ENCODE peak calls at places on chromosomes 11 and 22, in seven cellular contexts. Y is tibial artery; C is CD8-positive, alpha-beta T cell; M is IMR-90; V is lung; Z is A549; A is cardiac muscle cell. H is an unnamed sample.

GRCh38 chr11:111930472-111930871 is 6.7 kb upstream of the DIXDC1 start:
- DNase-seq in Y (no peak), C (no peak), M (no peak), V (no peak), Z (no peak), A (no peak), H (no peak)

GRCh38 chr22:22106855-22107254 is 124.3 kb upstream of the TOP3B start:
- DNase-seq in Y (no peak), C (no peak), M (no peak), V (no peak), Z (no peak), A (no peak), H (no peak)

GRCh38 chr11:111514216-111515031 is at the start of gene HOATZ:
- DNase-seq in Y (no peak), C (peak), M (no peak), V (no peak), Z (no peak), A (peak), H (no peak)

GRCh38 chr11:132866783-132867545 is 665.3 kb downstream of the OPCML start:
- DNase-seq in Y (no peak), C (no peak), M (peak), V (no peak), Z (no peak), A (no peak), H (no peak)

GRCh38 chr11:926341-926916 is 759 bp downstream of the AP2A2 start:
- DNase-seq in Y (peak), C (no peak), M (peak), V (peak), Z (peak), A (peak), H (no peak)

GRCh38 chr11:64250875-64251721 is at the start of gene PLCB3:
- DNase-seq in Y (no peak), C (peak), M (no peak), V (peak), Z (no peak), A (peak), H (peak)

GRCh38 chr11:72330131-72330727 is 86.3 kb upstream of the PHOX2A start:
- DNase-seq in Y (no peak), C (no peak), M (no peak), V (no peak), Z (no peak), A (no peak), H (no peak)

GRCh38 chr11:26905368-26905767 is 88.5 kb upstream of the FIBIN start:
- DNase-seq in Y (no peak), C (no peak), M (peak), V (no peak), Z (no peak), A (peak), H (no peak)

GRCh38 chr22:46612904-46613605 is 7.1 kb upstream of the GRAMD4 start:
- DNase-seq in Y (no peak), C (peak), M (no peak), V (no peak), Z (no peak), A (no peak), H (no peak)

GRCh38 chr11:86800076-86800955 is at the start of gene PRSS23:
- DNase-seq in Y (peak), C (no peak), M (peak), V (peak), Z (peak), A (peak), H (peak)

GRCh38 chr11:11966826-11967668 is 41.4 kb downstream of the DKK3 start:
- DNase-seq in Y (peak), C (peak), M (peak), V (peak), Z (peak), A (peak), H (peak)

GRCh38 chr11:69280994-69281393 is 13.0 kb upstream of the MYEOV start:
- DNase-seq in Y (peak), C (no peak), M (peak), V (peak), Z (peak), A (peak), H (peak)

GRCh38 chr22:20218981-20219380 is 49.1 kb downstream of the RTN4R start:
- DNase-seq in Y (no peak), C (no peak), M (no peak), V (no peak), Z (no peak), A (no peak), H (no peak)

GRCh38 chr11:103582351-103582909 is 454.0 kb upstream of the DDI1 start:
- DNase-seq in Y (no peak), C (no peak), M (peak), V (no peak), Z (no peak), A (no peak), H (no peak)

GRCh38 chr22:49820984-49821383 is 6.7 kb downstream of the BRD1 start:
- DNase-seq in Y (no peak), C (no peak), M (no peak), V (no peak), Z (no peak), A (no peak), H (no peak)

GRCh38 chr11:71183878-71184277 is 68.5 kb downstream of the SHANK2 start:
- DNase-seq in Y (peak), C (no peak), M (no peak), V (no peak), Z (no peak), A (no peak), H (no peak)

GRCh38 chr22:37824674-37825641 is 1.8 kb downstream of the GALR3 start:
- DNase-seq in Y (no peak), C (no peak), M (no peak), V (no peak), Z (no peak), A (peak), H (no peak)

GRCh38 chr22:44385781-44386180 is 73.0 kb upstream of the SHISAL1 start:
- DNase-seq in Y (no peak), C (no peak), M (no peak), V (no peak), Z (no peak), A (no peak), H (no peak)

GRCh38 chr11:75383246-75383645 is 16.1 kb upstream of the RPS3 start:
- DNase-seq in Y (no peak), C (peak), M (no peak), V (no peak), Z (peak), A (no peak), H (no peak)

GRCh38 chr11:75598900-75599299 is 36.8 kb downstream of the SERPINH1 start:
- DNase-seq in Y (no peak), C (no peak), M (no peak), V (no peak), Z (no peak), A (no peak), H (no peak)

GRCh38 chr11:22169833-22170232 is 23.1 kb upstream of the ANO5 start:
- DNase-seq in Y (no peak), C (no peak), M (peak), V (no peak), Z (no peak), A (no peak), H (no peak)

GRCh38 chr22:37690901-37691504 is 4.9 kb downstream of the NOL12 start:
- DNase-seq in Y (no peak), C (no peak), M (no peak), V (no peak), Z (no peak), A (no peak), H (no peak)

GRCh38 chr22:41976961-41977566 is 7.8 kb downstream of the SEPTIN3 start:
- DNase-seq in Y (no peak), C (no peak), M (no peak), V (no peak), Z (no peak), A (no peak), H (no peak)

GRCh38 chr11:112584674-112585073 is 324.0 kb upstream of the PLET1 start:
- DNase-seq in Y (no peak), C (no peak), M (no peak), V (no peak), Z (no peak), A (no peak), H (no peak)

GRCh38 chr11:94740083-94740974 is 27.8 kb upstream of the AMOTL1 start:
- DNase-seq in Y (peak), C (no peak), M (no peak), V (no peak), Z (no peak), A (peak), H (no peak)

GRCh38 chr22:39908121-39908520 is 7.2 kb downstream of the GRAP2 start:
- DNase-seq in Y (no peak), C (no peak), M (no peak), V (no peak), Z (no peak), A (no peak), H (no peak)

GRCh38 chr11:130881475-130882137 is 34.7 kb downstream of the SNX19 start:
- DNase-seq in Y (no peak), C (no peak), M (no peak), V (no peak), Z (no peak), A (no peak), H (no peak)

GRCh38 chr11:68927280-68928107 is 23.8 kb downstream of the IGHMBP2 start:
- DNase-seq in Y (no peak), C (no peak), M (peak), V (no peak), Z (no peak), A (peak), H (peak)

GRCh38 chr22:24231706-24232105 is 13.2 kb downstream of the GGT5 start:
- DNase-seq in Y (no peak), C (no peak), M (no peak), V (no peak), Z (no peak), A (no peak), H (no peak)

GRCh38 chr22:39534591-39535301 is 2.2 kb upstream of the RPS19BP1 start:
- DNase-seq in Y (peak), C (peak), M (peak), V (peak), Z (peak), A (peak), H (peak)

GRCh38 chr11:110217478-110217877 is 78.9 kb downstream of the RDX start:
- DNase-seq in Y (no peak), C (no peak), M (no peak), V (no peak), Z (no peak), A (no peak), H (no peak)

GRCh38 chr11:62443390-62444201 is 24.8 kb downstream of the SCGB1A1 start:
- DNase-seq in Y (peak), C (no peak), M (no peak), V (no peak), Z (no peak), A (peak), H (no peak)

GRCh38 chr11:64619811-64620285 is 28.8 kb downstream of the SLC22A12 start:
- DNase-seq in Y (peak), C (no peak), M (peak), V (peak), Z (no peak), A (peak), H (no peak)

GRCh38 chr22:37290737-37291136 is 8.4 kb downstream of the CYTH4 start:
- DNase-seq in Y (no peak), C (no peak), M (peak), V (no peak), Z (no peak), A (no peak), H (no peak)

GRCh38 chr11:46489668-46490560 is 98.3 kb upstream of the CHRM4 start:
- DNase-seq in Y (no peak), C (peak), M (peak), V (no peak), Z (peak), A (peak), H (no peak)

GRCh38 chr22:19440411-19441195 is 6.9 kb downstream of the C22orf39 start:
- DNase-seq in Y (no peak), C (no peak), M (no peak), V (no peak), Z (no peak), A (no peak), H (no peak)

DNA sequence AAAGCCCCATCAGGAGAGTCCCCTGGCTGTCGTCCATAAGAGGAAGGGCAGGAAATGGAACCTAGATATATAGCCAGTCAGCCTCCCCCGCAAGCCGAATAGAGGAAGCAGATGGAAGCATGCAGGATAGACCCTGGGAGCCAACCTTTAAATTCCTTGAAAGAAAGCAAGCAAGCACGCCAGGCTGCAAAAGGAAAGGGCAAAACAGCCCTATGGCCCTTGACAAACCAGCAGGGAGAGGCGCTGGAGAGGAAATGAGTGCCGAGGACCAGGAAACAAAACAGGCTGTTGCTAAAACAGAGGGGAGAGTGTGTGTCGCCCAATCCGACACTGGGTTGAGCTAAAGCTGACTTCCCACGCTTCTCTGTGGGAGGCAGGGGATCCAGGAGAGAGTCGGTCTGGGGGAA is 203.5 kb upstream of the MTNR1B start:
- DNase-seq in Y (peak), C (no peak), M (peak), V (peak), Z (no peak), A (peak), H (no peak)
- H3K4me3 ChIP-seq in Y (peak), C (peak), M (no peak), V (no peak), Z (no peak), A (no peak), H (peak)

DNA sequence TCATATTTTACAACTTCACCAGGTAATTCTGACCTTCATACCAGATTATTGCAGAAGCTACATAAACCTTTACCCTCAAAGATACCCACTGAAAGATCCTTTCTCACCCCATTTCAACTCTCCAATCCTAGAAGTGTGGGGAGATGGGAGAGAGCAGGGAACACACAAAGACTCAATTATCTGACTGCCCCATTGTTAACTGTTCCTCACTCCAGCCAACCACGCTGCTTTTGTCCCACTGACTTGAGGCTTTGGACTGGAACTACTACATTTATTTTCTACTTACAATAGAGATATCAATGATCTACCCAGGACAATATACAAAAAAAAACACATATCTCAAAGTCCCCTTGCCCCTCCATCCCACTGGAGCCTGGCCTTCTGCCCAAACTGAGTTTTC is 44.7 kb upstream of the SLN start:
- DNase-seq in Y (no peak), C (no peak), M (no peak), V (no peak), Z (no peak), A (no peak), H (no peak)
- H3K4me3 ChIP-seq in Y (no peak), C (no peak), M (no peak), V (no peak), Z (no peak), A (no peak), H (no peak)

DNA sequence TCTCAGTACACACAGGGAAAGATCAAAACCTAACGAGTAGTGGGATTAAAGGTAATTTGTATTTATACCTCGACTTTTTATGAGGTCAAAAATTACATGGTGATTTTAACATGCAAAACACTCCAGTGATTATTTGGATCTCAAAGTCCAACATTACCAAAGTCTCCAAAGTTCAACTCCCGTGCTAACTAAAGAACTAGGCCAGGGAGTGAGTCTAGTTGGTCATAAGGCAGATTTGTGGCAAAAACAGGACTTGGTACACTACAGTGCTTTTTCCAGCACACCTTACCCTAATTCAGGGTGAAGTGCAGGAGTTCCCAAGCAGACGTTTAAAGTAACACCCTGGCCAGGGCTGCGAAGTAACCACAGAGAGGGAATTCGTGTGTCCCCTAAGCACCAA is 1.1 kb downstream of the PUS3 start:
- DNase-seq in Y (no peak), C (no peak), M (no peak), V (no peak), Z (no peak), A (no peak), H (no peak)
- H3K4me3 ChIP-seq in Y (no peak), C (no peak), M (no peak), V (no peak), Z (no peak), A (peak), H (peak)

GRCh38 chr11:2630679-2631078 is 69.1 kb downstream of the KCNQ1OT1 start:
- DNase-seq in Y (no peak), C (no peak), M (no peak), V (no peak), Z (no peak), A (no peak), H (no peak)
- H3K4me3 ChIP-seq in Y (no peak), C (no peak), M (no peak), V (no peak), Z (no peak), A (no peak), H (no peak)

GRCh38 chr11:128664286-128664685 is 29.6 kb upstream of the FLI1 start:
- DNase-seq in Y (no peak), C (no peak), M (no peak), V (no peak), Z (no peak), A (no peak), H (no peak)
- H3K4me3 ChIP-seq in Y (no peak), C (no peak), M (no peak), V (no peak), Z (no peak), A (no peak), H (no peak)

DNA sequence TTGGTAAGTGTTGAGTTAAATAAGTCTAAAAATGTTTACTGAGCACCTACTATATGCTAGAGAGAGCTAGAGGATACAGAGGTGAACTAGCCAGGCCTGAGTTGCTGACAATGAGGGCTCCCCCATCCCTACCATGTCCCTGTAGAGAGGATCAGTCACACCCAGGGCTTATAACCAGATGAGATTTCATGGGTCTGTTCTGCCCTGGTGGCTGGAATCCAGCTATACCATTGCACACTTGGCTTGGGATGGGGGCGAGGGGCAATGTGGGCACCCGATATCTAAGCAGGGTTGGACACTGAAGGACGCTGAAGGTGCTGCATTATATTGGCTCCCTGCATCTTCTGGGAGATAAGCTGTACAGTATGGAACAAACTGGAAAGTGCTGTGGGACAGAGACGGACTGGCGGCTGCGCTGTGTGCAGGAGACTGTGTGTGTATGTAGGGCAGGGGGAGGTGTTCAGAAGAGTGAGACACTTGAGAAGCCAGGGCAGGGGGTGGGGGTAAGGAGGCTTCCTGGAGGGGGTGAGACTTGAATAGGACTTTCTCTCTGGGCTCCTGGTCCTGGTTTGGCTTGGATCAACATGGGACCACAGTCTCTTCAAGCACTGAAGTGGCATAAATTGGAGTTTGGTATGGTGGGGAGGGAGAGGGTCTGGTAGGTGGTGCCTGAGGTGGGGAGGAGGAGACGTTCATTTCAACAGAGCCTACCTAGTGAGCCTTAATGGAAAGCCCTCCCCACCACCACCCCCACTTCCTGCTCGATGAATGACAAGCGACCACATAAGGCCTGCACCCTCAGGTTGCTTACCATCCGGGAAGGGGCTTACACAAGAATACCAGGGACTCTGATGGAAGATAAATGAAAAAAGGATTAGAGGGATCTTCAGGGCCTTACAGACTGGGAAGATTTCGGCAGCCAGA is 1.8 kb downstream of the CD82 start:
- DNase-seq in Y (no peak), C (no peak), M (no peak), V (no peak), Z (no peak), A (no peak), H (no peak)
- H3K4me3 ChIP-seq in Y (peak), C (peak), M (no peak), V (no peak), Z (no peak), A (no peak), H (peak)

DNA sequence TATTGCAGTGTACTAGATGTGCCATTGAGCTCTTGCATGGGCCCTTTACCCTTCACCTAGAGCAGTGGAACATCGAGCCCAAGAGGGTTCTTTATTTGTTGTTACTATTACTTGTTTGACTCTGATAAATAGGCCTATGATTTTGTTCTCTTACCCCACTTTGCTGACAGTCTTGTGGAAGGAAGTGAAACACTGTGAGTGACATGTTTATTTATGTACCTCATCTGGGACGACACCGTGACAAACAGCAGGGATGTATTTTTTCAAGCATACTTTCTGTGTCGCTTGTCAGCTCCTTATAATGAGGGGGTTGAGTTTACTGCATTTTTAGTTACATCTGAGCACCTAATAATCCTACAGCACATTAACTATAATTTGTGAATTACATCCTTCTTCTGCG is 1010.3 kb upstream of the TENM4 start:
- DNase-seq in Y (no peak), C (no peak), M (no peak), V (no peak), Z (no peak), A (no peak), H (no peak)
- H3K4me3 ChIP-seq in Y (no peak), C (no peak), M (no peak), V (no peak), Z (no peak), A (no peak), H (no peak)